ENCODE peak calls at places on chromosome 3, in four cellular contexts. R is SJSA1, L is Panc1, M is fibroblast of lung. U is an unnamed sample.

GRCh38 chr3:4983739-4984510 is 4.7 kb downstream of the BHLHE40 start:
- DNase-seq in R (peak; percentile 89), L (no peak), M (peak; percentile 92), U (no peak)

GRCh38 chr3:50193286-50193685 is 1.9 kb downstream of the GNAT1 start:
- DNase-seq in R (no peak), L (no peak), M (no peak), U (no peak)

GRCh38 chr3:42747581-42747980 is 25.5 kb downstream of the CCDC13 start:
- DNase-seq in R (no peak), L (no peak), M (no peak), U (no peak)

GRCh38 chr3:122502139-122502538 is 12.6 kb downstream of the KPNA1 start:
- DNase-seq in R (no peak), L (no peak), M (no peak), U (no peak)

GRCh38 chr3:37024092-37024491 is 30.8 kb downstream of the MLH1 start:
- DNase-seq in R (peak; percentile 14), L (no peak), M (peak; percentile 43), U (no peak)

GRCh38 chr3:23084367-23084766 is 118.8 kb upstream of the UBE2E2 start:
- DNase-seq in R (no peak), L (no peak), M (no peak), U (no peak)

GRCh38 chr3:50515565-50516047 is 12.2 kb upstream of the CACNA2D2 start:
- DNase-seq in R (no peak), L (no peak), M (no peak), U (peak; percentile 46)

GRCh38 chr3:143596957-143597642 is 251.2 kb downstream of the SLC9A9 start:
- DNase-seq in R (no peak), L (no peak), M (no peak), U (no peak)

GRCh38 chr3:129609591-129610169 is 3.2 kb upstream of the PLXND1 start:
- DNase-seq in R (peak; percentile 26), L (no peak), M (no peak), U (no peak)

GRCh38 chr3:27720899-27721716 is 1.0 kb downstream of the EOMES start:
- DNase-seq in R (no peak), L (no peak), M (no peak), U (no peak)

GRCh38 chr3:164984947-164985346 is 93.3 kb downstream of the SI start:
- DNase-seq in R (no peak), L (no peak), M (no peak), U (no peak)

GRCh38 chr3:30597769-30598134 is 8.6 kb upstream of the TGFBR2 start:
- DNase-seq in R (no peak), L (no peak), M (no peak), U (no peak)

GRCh38 chr3:125186800-125187598 is 25.5 kb downstream of the SLC12A8 start:
- DNase-seq in R (no peak), L (no peak), M (no peak), U (no peak)

GRCh38 chr3:123745184-123745855 is 138.8 kb downstream of the MYLK start:
- DNase-seq in R (no peak), L (no peak), M (peak; percentile 74), U (no peak)

GRCh38 chr3:149377408-149378111 is at the start of gene TM4SF1:
- DNase-seq in R (peak; percentile 86), L (peak; percentile 98), M (peak; percentile 90), U (peak; percentile 68)

GRCh38 chr3:124833710-124834332 is 53.3 kb downstream of the ITGB5 start:
- DNase-seq in R (peak; percentile 59), L (no peak), M (no peak), U (no peak)

GRCh38 chr3:59412506-59412905 is 362.7 kb upstream of the CFAP20DC start:
- DNase-seq in R (no peak), L (no peak), M (no peak), U (no peak)

GRCh38 chr3:111249421-111249820 is 177.8 kb downstream of the NECTIN3 start:
- DNase-seq in R (no peak), L (no peak), M (no peak), U (no peak)

GRCh38 chr3:127574880-127575878 is 15.4 kb downstream of the TPRA1 start:
- DNase-seq in R (peak; percentile 90), L (peak; percentile 82), M (peak; percentile 91), U (peak; percentile 79)

GRCh38 chr3:160695906-160696305 is 18.9 kb downstream of the ARL14 start:
- DNase-seq in R (peak; percentile 24), L (no peak), M (no peak), U (no peak)

GRCh38 chr3:114480442-114480841 is 186.6 kb downstream of the TIGIT start:
- DNase-seq in R (no peak), L (no peak), M (peak; percentile 81), U (no peak)

GRCh38 chr3:49813497-49814174 is at the start of gene UBA7:
- DNase-seq in R (peak; percentile 56), L (no peak), M (peak; percentile 87), U (peak; percentile 48)

GRCh38 chr3:62587579-62588031 is 214.3 kb upstream of the FEZF2 start:
- DNase-seq in R (peak; percentile 59), L (no peak), M (peak; percentile 98), U (no peak)

DNA sequence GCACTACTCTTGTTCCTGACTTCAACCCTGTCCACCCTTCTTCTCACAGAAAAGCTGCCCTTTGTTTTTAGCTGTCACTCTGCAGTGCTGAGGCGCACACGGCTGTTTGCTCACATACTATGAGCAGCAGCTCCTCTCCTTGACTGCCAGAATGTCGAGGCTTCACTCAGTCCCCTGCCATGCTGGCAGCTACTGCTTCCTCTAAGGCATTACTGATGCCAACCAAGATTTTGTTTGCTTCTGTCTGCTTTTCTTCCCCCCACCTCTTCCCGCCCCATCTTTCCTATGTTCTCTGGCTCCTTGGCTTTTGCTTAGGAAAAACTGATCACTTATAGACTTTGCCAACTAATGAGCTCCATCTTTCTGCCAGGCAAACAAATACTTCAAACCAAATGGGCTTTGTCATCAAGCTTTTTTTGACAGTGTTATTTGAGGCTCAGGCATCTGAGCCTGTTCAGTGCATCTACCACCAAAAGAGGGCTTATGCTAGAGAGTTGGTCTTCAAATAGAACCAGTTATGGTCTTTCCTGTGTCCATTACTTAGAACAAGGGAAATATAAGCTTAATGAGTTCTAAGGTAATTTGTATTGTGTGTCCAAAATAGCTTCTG is 81.0 kb downstream of the FBXL2 start:
- DNase-seq in R (no peak), L (no peak), M (no peak), U (no peak)
- H3K4me1 ChIP-seq in R (peaks cover 27% of the 10 kb centered on the region), L (peaks cover 8% of the 10 kb centered on the region), M (peaks cover 2% of the 10 kb centered on the region), U (peaks cover 17% of the 10 kb centered on the region)

GRCh38 chr3:32257641-32258438 is 19.4 kb downstream of the CMTM8 start:
- DNase-seq in R (no peak), L (no peak), M (no peak), U (no peak)
- H3K9me3 ChIP-seq in R (no peaks in the 10 kb centered on the region), L (no peaks in the 10 kb centered on the region), M (no peaks in the 10 kb centered on the region), U (peaks cover 18% of the 10 kb centered on the region)

DNA sequence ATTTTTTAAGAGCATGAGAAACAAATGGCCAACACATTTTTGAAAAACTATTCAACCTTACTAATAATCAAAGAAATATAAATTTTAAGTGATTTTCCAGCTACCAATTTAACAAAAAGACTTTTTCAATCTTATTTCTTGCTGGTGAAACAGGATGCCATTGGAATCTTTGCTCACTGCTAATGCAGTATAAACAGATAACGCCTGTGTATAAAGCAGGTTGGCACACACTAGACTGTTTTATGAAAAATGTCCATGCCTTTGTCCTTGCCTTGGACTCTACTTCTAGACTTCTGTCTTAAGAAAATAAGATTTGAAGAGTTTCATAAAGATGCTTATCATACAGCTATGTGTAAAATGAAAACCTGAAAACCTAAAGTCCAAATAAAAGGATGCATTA is 5.0 kb upstream of the VGLL4 start:
- DNase-seq in R (no peak), L (no peak), M (no peak), U (no peak)
- H3K4me3 ChIP-seq in R (no peak overlapping the region), L (no peak overlapping the region), M (no peak overlapping the region), U (no peak overlapping the region)

GRCh38 chr3:134364936-134365765 is 9.1 kb downstream of the AMOTL2 start:
- DNase-seq in R (peak; percentile 60), L (no peak), M (no peak), U (no peak)

GRCh38 chr3:134362221-134362620 is 12.0 kb downstream of the AMOTL2 start:
- DNase-seq in R (no peak), L (no peak), M (no peak), U (no peak)

GRCh38 chr3:134364061-134364935 is 9.9 kb downstream of the AMOTL2 start:
- DNase-seq in R (peak; percentile 95), L (no peak), M (peak; percentile 95), U (peak; percentile 95)

GRCh38 chr3:134362670-134363380 is 11.4 kb downstream of the AMOTL2 start:
- DNase-seq in R (no peak), L (no peak), M (no peak), U (no peak)

GRCh38 chr3:134363381-134363755 is 10.9 kb downstream of the AMOTL2 start:
- DNase-seq in R (no peak), L (no peak), M (no peak), U (no peak)
- H3K4me1 ChIP-seq in R (peaks cover 100% of the 10 kb centered on the region), L (peaks cover 99% of the 10 kb centered on the region), M (peaks cover 87% of the 10 kb centered on the region), U (peaks cover 99% of the 10 kb centered on the region)

GRCh38 chr3:169675091-169675490 is 11.6 kb upstream of the MECOM start:
- DNase-seq in R (no peak), L (no peak), M (no peak), U (no peak)

GRCh38 chr3:169678122-169678521 is 14.6 kb upstream of the MECOM start:
- DNase-seq in R (no peak), L (no peak), M (no peak), U (no peak)

GRCh38 chr3:169676925-169677537 is 13.5 kb upstream of the MECOM start:
- DNase-seq in R (no peak), L (no peak), M (no peak), U (no peak)

GRCh38 chr3:169673521-169673920 is 10.0 kb upstream of the MECOM start:
- DNase-seq in R (no peak), L (no peak), M (no peak), U (no peak)

GRCh38 chr3:169674090-169674489 is 10.6 kb upstream of the MECOM start:
- DNase-seq in R (no peak), L (no peak), M (no peak), U (no peak)
- H3K9me3 ChIP-seq in R (no peaks in the 10 kb centered on the region), L (peaks cover 7% of the 10 kb centered on the region), M (no peaks in the 10 kb centered on the region), U (peaks cover 29% of the 10 kb centered on the region)

DNA sequence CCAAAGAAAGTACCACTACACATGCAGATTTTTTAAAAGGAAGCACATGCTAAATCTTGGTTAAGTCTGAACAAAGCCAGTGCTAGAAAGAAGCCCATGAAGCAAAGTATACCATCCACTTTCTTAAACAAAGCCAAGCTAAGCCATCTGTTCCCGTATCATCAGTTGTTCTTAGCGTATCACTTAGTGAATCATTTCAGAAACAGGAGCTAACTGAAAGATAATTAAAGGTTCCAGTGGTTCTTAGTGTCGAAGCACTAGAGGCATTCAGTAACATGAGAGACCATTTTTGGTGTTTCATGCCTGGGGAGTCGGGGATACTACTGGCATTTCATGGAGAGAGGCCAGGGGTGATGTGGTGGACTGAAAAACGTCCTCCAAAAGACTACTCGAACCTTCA is 12.8 kb downstream of the UBXN7 start:
- DNase-seq in R (no peak), L (no peak), M (no peak), U (no peak)
- H3K4me3 ChIP-seq in R (no peak overlapping the region), L (no peak overlapping the region), M (no peak overlapping the region), U (no peak overlapping the region)

GRCh38 chr3:64148955-64149653 is 76.2 kb downstream of the PRICKLE2 start:
- DNase-seq in R (no peak), L (no peak), M (no peak), U (no peak)
- H3K4me1 ChIP-seq in R (peaks cover 44% of the 10 kb centered on the region), L (no peaks in the 10 kb centered on the region), M (peaks cover 24% of the 10 kb centered on the region), U (peaks cover 45% of the 10 kb centered on the region)